ENCODE peak calls at places on chromosomes 1 and 21, in five cellular contexts. T is EL; V is T-helper 2 cell treated with Interferon-gamma antibody and Interleukin-4, amounts not matched to agents 5 μg/mL and 100 μg/mL, for 36 hours; U is stimulated activated CD4-positive, alpha-beta T cell treated with anti-CD3 and anti-CD28 coated beads, Interleukin-12 subunit alpha, Interleukin-12 subunit beta, amount 100 ng/mL, for 4 hours; P is memory B cell. K is an unnamed sample.

GRCh38 chr1:30748699-30749401 is 8.7 kb downstream of the LAPTM5 start:
- DNase-seq in V (peak; percentile 56), T (no peak), U (peak; percentile 41), P (no peak), K (peak; percentile 68)

GRCh38 chr21:32216293-32216692 is 62.6 kb downstream of the MIS18A start:
- DNase-seq in T (no peak), P (no peak), U (no peak), V (no peak), K (no peak)

GRCh38 chr1:243413431-243414151 is 157.8 kb downstream of the SDCCAG8 start:
- DNase-seq in P (no peak), V (no peak), U (no peak), T (no peak), K (no peak)

GRCh38 chr1:68454534-68454933 is 4.8 kb upstream of the RPE65 start:
- DNase-seq in V (no peak), T (no peak), P (no peak), U (no peak), K (no peak)

GRCh38 chr1:4176841-4177240 is 276.8 kb upstream of the C1orf174 start:
- DNase-seq in V (no peak), U (no peak), T (no peak), P (no peak), K (no peak)

GRCh38 chr1:178399177-178399728 is 97.5 kb downstream of the CLEC20A start:
- DNase-seq in P (no peak), V (no peak), T (no peak), U (no peak), K (no peak)

GRCh38 chr1:113978863-113979702 is at the start of gene OLFML3:
- DNase-seq in U (peak; percentile 39), V (peak; percentile 25), T (peak; percentile 99), P (no peak), K (peak; percentile 87)

GRCh38 chr1:54153548-54154439 is 994 bp upstream of the CDCP2 start:
- DNase-seq in U (no peak), V (no peak), T (peak; percentile 56), P (no peak), K (no peak)

GRCh38 chr1:226422478-226422877 is 14.6 kb upstream of the PARP1 start:
- DNase-seq in U (no peak), T (no peak), P (no peak), V (no peak), K (no peak)

GRCh38 chr1:193919827-193920226 is 733.4 kb upstream of the B3GALT2 start:
- DNase-seq in U (no peak), P (no peak), V (no peak), T (peak; percentile 49), K (no peak)

GRCh38 chr1:58809327-58810040 is 25.6 kb upstream of the JUN start:
- DNase-seq in P (no peak), U (no peak), V (no peak), T (peak; percentile 31), K (no peak)

GRCh38 chr1:169698976-169699375 is 12.4 kb downstream of the SELL start:
- DNase-seq in P (no peak), T (no peak), V (peak; percentile 48), U (no peak), K (no peak)

GRCh38 chr1:207282049-207282448 is 39.4 kb upstream of the CD55 start:
- DNase-seq in T (peak; percentile 18), P (no peak), V (no peak), U (no peak), K (no peak)

K was measured in kidney.